ENCODE peak calls at places on chromosomes 12 and 14, in five cellular contexts. T is left ventricle myocardium inferior; U is tibial nerve; X is naive thymus-derived CD4-positive, alpha-beta T cell; D is K562. F is an unnamed sample. For H3K4me1, the result is how much of the 10 kb centered on the place peaks cover.

GRCh38 chr14:36582011-36582873 is at the start of gene NKX2-8:
- DNase-seq in D (peak), X (no peak), T (no peak), U (no peak), F (peak)

GRCh38 chr14:59622641-59623040 is 46.0 kb upstream of the CCDC175 start:
- DNase-seq in X (no peak), U (no peak), D (no peak), T (no peak), F (no peak)

GRCh38 chr14:93984070-93984469 is 7.7 kb upstream of the ASB2 start:
- DNase-seq in D (no peak), X (no peak), U (no peak), T (no peak), F (peak)

GRCh38 chr14:73753043-73753886 is 39.1 kb upstream of the PNMA1 start:
- DNase-seq in X (no peak), D (peak), U (no peak), T (peak), F (peak)

GRCh38 chr12:55931780-55932545 is 1.0 kb downstream of the DGKA start:
- DNase-seq in U (peak), X (no peak), D (peak), T (peak), F (peak)

GRCh38 chr12:57094194-57095160 is 5.6 kb downstream of the NAB2 start:
- DNase-seq in U (no peak), D (no peak), X (no peak), T (no peak), F (peak)

GRCh38 chr12:130290114-130290513 is 47.6 kb upstream of the PIWIL1 start:
- DNase-seq in D (no peak), X (no peak), U (no peak), T (no peak), F (no peak)

GRCh38 chr12:109760031-109760929 is 46.7 kb downstream of the FAM222A start:
- DNase-seq in U (peak), D (no peak), X (no peak), T (peak), F (peak)

GRCh38 chr12:7588703-7589329 is 76.9 kb downstream of the APOBEC1 start:
- DNase-seq in X (no peak), T (no peak), D (peak), U (peak), F (peak)

GRCh38 chr12:26874501-26875296 is 41.7 kb upstream of the ITPR2 start:
- DNase-seq in X (no peak), T (no peak), D (no peak), U (no peak), F (no peak)

GRCh38 chr12:23770202-23770938 is 179.1 kb downstream of the SOX5 start:
- DNase-seq in D (no peak), X (no peak), U (no peak), T (no peak), F (no peak)

GRCh38 chr14:104927901-104928300 is 3.2 kb downstream of the PLD4 start:
- DNase-seq in U (no peak), D (peak), X (no peak), T (peak), F (no peak)

GRCh38 chr12:14356147-14356546 is 9.3 kb upstream of the ATF7IP start:
- DNase-seq in U (no peak), D (no peak), X (no peak), T (no peak), F (no peak)

GRCh38 chr14:50714452-50715073 is 46.5 kb upstream of the SAV1 start:
- DNase-seq in T (no peak), D (peak), X (no peak), U (no peak), F (no peak)

GRCh38 chr14:77306406-77307098 is 14.1 kb downstream of the POMT2 start:
- DNase-seq in D (no peak), T (no peak), X (no peak), U (no peak), F (no peak)

GRCh38 chr14:88933203-88933602 is 108.8 kb downstream of the TTC8 start:
- DNase-seq in U (no peak), T (no peak), X (no peak), D (no peak), F (no peak)

GRCh38 chr12:60539592-60539991 is 943.8 kb downstream of the SLC16A7 start:
- DNase-seq in U (no peak), D (no peak), T (no peak), X (no peak), F (no peak)

GRCh38 chr12:89162704-89163261 is 189.5 kb downstream of the DUSP6 start:
- DNase-seq in X (no peak), T (peak), D (no peak), U (peak), F (no peak)

GRCh38 chr14:34692348-34692747 is 22.0 kb downstream of the CFL2 start:
- DNase-seq in T (no peak), X (no peak), D (no peak), U (no peak), F (no peak)

GRCh38 chr12:68240975-68241374 is 12.4 kb downstream of the IL22 start:
- DNase-seq in X (no peak), D (no peak), U (no peak), T (no peak), F (no peak)
- H3K27ac ChIP-seq in X (peak), D (no peak), U (peak), T (peak), F (no peak)

GRCh38 chr12:103832048-103832798 is 8.8 kb downstream of the NT5DC3 start:
- DNase-seq in X (no peak), D (no peak), U (no peak), T (no peak), F (no peak)
- H3K4me1 ChIP-seq in X (under half), D (under half), U (under half), T (under half), F (under half)

DNA sequence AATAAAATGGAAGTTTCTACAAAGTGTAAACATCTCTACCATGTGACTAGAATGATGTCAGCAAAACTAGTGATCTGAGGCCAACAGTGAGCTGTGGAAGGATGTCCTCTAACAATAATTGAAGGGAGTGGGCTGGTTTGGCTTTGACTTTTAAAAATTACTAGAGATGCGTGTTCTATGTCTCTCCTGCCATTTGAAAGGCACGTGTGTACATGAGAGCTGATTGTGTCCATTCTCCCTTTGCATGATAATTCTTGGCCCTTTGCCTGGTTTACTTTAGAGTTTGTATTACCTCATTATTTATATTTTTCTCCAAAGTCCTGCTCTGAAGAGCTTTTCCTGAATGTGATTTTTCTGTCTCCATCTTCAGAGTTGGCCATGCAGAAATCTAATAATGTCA is 154.1 kb upstream of the PDE3A start:
- DNase-seq in U (no peak), X (no peak), D (no peak), T (no peak), F (no peak)
- H3K27ac ChIP-seq in U (peak), X (no peak), D (no peak), T (peak), F (no peak)

DNA sequence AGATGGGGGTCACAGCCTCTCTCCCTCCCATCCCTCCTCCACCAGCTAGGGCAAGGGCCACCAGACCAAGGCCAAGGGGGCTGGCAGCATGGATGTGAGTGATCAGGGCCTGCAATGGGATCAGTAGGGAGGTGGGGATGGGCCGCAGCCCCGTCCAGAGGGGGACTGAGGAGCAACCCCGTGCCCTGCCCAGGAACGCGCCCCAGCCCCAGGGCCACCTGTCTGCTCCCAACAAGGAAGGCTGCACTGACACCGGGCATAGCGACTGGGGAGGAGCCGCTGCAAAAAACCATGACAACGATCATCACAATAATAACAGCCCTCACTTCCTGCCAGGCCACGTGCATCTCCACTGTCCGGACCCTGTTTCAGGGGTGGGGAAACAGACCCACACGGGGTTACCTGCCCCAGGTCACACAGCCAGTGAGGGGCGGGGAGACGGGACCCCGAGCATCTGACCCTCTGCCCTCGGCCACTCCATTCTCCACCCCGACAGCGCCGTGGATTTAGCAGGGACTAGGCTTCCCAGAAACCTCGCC is 24.3 kb downstream of the NCOR2 start:
- DNase-seq in X (no peak), T (no peak), U (no peak), D (no peak), F (no peak)
- H3K4me1 ChIP-seq in X (under half), T (half or more), U (half or more), D (half or more), F (under half)

GRCh38 chr12:48350249-48351021 is at the start of gene ZNF641:
- DNase-seq in X (peak), T (peak), D (peak), U (peak), F (peak)
- H3K27ac ChIP-seq in X (peak), T (peak), D (peak), U (peak), F (peak)

DNA sequence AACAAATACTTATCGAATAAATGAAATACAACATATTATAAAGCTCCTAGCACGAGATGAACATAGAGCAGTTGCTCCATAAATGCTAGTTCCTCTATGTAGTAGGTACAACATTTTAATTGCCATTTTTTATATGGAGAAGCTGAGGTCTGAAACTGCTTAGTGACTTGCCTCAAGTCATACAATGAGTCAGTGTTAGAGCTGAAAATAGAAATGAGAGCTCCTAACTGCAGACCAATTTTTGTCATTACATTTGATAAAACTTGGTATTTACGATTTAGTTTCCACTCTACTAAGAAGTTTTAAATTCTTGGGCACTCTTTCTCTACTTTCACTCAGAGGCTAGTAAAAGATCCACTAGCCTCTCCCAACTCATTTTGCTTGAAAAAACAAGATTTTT is 8.0 kb upstream of the TMED10 start:
- DNase-seq in T (no peak), D (no peak), U (no peak), X (no peak), F (no peak)
- H3K4me1 ChIP-seq in T (under half), D (under half), U (under half), X (under half), F (under half)

GRCh38 chr12:52217223-52217622 is 15.8 kb upstream of the KRT7 start:
- DNase-seq in X (no peak), T (peak), D (no peak), U (no peak), F (peak)

GRCh38 chr12:52222692-52223091 is 10.4 kb upstream of the KRT7 start:
- DNase-seq in X (no peak), U (no peak), T (no peak), D (no peak), F (no peak)

GRCh38 chr12:52223411-52224039 is 9.5 kb upstream of the KRT7 start:
- DNase-seq in U (no peak), D (no peak), X (no peak), T (no peak), F (no peak)

GRCh38 chr12:52221912-52222457 is 11.1 kb upstream of the KRT7 start:
- DNase-seq in T (peak), X (no peak), D (peak), U (no peak), F (peak)

GRCh38 chr12:52220456-52220855 is 12.6 kb upstream of the KRT7 start:
- DNase-seq in D (no peak), T (no peak), U (no peak), X (no peak), F (peak)
- H3K27ac ChIP-seq in D (no peak), T (no peak), U (no peak), X (no peak), F (no peak)

F was measured in endodermal cell.